ENCODE peak calls at places on chromosomes 5 and 9, in eight cellular contexts. G is EL; F is ELR; O is effector CD4-positive, alpha-beta T cell; U is stimulated activated CD4-positive, alpha-beta T cell treated with anti-CD3 and anti-CD28 coated beads, Interleukin-1b, Interleukin-23, amount 100 ng/mL, for 1 hour; N is fibroblast of mammary gland; Z is nucleus accumbens; P is NAMALWA. A is an unnamed sample.

GRCh38 chr9:6218099-6218502 is 2.5 kb downstream of the IL33 start:
- DNase-seq in G (no peak), F (peak), O (no peak), U (no peak), N (peak), Z (no peak), P (no peak), A (no peak)

GRCh38 chr5:1315018-1315708 is 20.3 kb upstream of the TERT start:
- DNase-seq in G (no peak), F (no peak), O (no peak), U (no peak), N (no peak), Z (no peak), P (no peak), A (no peak)

GRCh38 chr5:63451188-63451587 is 511.1 kb downstream of the HTR1A start:
- DNase-seq in G (no peak), F (no peak), O (no peak), U (no peak), N (no peak), Z (no peak), P (no peak), A (no peak)

GRCh38 chr5:168366124-168366523 is 74.7 kb downstream of the WWC1 start:
- DNase-seq in G (peak), F (peak), O (no peak), U (no peak), N (peak), Z (no peak), P (no peak), A (no peak)

GRCh38 chr5:157977957-157978505 is 119.1 kb upstream of the CLINT1 start:
- DNase-seq in G (no peak), F (no peak), O (no peak), U (no peak), N (no peak), Z (no peak), P (no peak), A (no peak)

GRCh38 chr5:107218457-107219193 is 452.1 kb downstream of the EFNA5 start:
- DNase-seq in G (peak), F (peak), O (no peak), U (no peak), N (peak), Z (no peak), P (no peak), A (no peak)

GRCh38 chr5:30574761-30575160 is 618.7 kb upstream of the CDH6 start:
- DNase-seq in G (no peak), F (no peak), O (no peak), U (no peak), N (no peak), Z (no peak), P (no peak), A (no peak)

GRCh38 chr9:34185778-34186551 is 7.1 kb downstream of the UBAP1 start:
- DNase-seq in G (peak), F (peak), O (no peak), U (no peak), N (peak), Z (no peak), P (peak), A (peak)

GRCh38 chr9:134597957-134598883 is 43.4 kb upstream of the COL5A1 start:
- DNase-seq in G (no peak), F (no peak), O (no peak), U (no peak), N (no peak), Z (no peak), P (no peak), A (no peak)

GRCh38 chr5:167730121-167730520 is 561.3 kb upstream of the WWC1 start:
- DNase-seq in G (peak), F (peak), O (no peak), U (no peak), N (peak), Z (no peak), P (no peak), A (no peak)

GRCh38 chr9:16368425-16369087 is 501.9 kb downstream of the BNC2 start:
- DNase-seq in G (peak), F (peak), O (no peak), U (no peak), N (peak), Z (no peak), P (no peak), A (no peak)

GRCh38 chr9:23556459-23556858 is 269.6 kb downstream of the ELAVL2 start:
- DNase-seq in G (no peak), F (no peak), O (no peak), U (no peak), N (no peak), Z (no peak), P (no peak), A (no peak)

GRCh38 chr9:37200572-37201005 is 80.2 kb downstream of the ZCCHC7 start:
- DNase-seq in G (peak), F (peak), O (no peak), U (no peak), N (peak), Z (no peak), P (no peak), A (no peak)

GRCh38 chr5:103428411-103428871 is 134.1 kb downstream of the NUDT12 start:
- DNase-seq in G (peak), F (peak), O (no peak), U (no peak), N (no peak), Z (peak), P (no peak), A (peak)

GRCh38 chr5:74028406-74028805 is 402.4 kb downstream of the ARHGEF28 start:
- DNase-seq in G (peak), F (peak), O (no peak), U (no peak), N (no peak), Z (no peak), P (no peak), A (no peak)

GRCh38 chr5:80703747-80704146 is 49.0 kb upstream of the DHFR start:
- DNase-seq in G (no peak), F (no peak), O (no peak), U (no peak), N (peak), Z (no peak), P (peak), A (no peak)

GRCh38 chr9:90003046-90003355 is 398.2 kb downstream of the GADD45G start:
- DNase-seq in G (no peak), F (no peak), O (no peak), U (no peak), N (no peak), Z (no peak), P (no peak), A (peak)

GRCh38 chr5:80507663-80508062 is 19.8 kb downstream of the FAM151B start:
- DNase-seq in G (no peak), F (no peak), O (no peak), U (no peak), N (no peak), Z (no peak), P (no peak), A (no peak)

GRCh38 chr5:179309383-179309670 is 35.9 kb downstream of the ADAMTS2 start:
- DNase-seq in G (no peak), F (no peak), O (no peak), U (no peak), N (no peak), Z (no peak), P (no peak), A (no peak)

GRCh38 chr9:76365028-76365427 is 29.2 kb downstream of the RFK start:
- DNase-seq in G (peak), F (peak), O (no peak), U (no peak), N (peak), Z (no peak), P (no peak), A (no peak)

GRCh38 chr9:94783121-94783664 is 56.7 kb downstream of the AOPEP start:
- DNase-seq in G (peak), F (peak), O (peak), U (peak), N (peak), Z (peak), P (peak), A (peak)

A was measured in putamen.